ENCODE peak calls at places on chromosomes 3 and 15, in nine cellular contexts. W is NCI-H1105; J is HTR-8/SVneo; S is EH; U is stimulated activated CD8-positive, alpha-beta memory T cell treated with anti-CD3 and anti-CD28 coated beads, Interleukin-2, amount 100 ng/mL, for 1 hour; Q is T1000; X is T-helper 2 cell; B is T-cell; D is renal cortical epithelial cell. C is an unnamed sample.

GRCh38 chr15:90307661-90308060 is 42.2 kb downstream of the NGRN start:
- DNase-seq in J (no peak), B (no peak), U (no peak), D (no peak), Q (no peak), X (no peak), S (no peak), W (no peak), C (no peak)

GRCh38 chr3:50494136-50494535 is 9.3 kb downstream of the CACNA2D2 start:
- DNase-seq in D (no peak), B (no peak), S (no peak), U (no peak), X (no peak), Q (no peak), W (no peak), J (no peak), C (no peak)

GRCh38 chr3:195583831-195584542 is at the start of gene APOD:
- DNase-seq in D (no peak), X (no peak), B (no peak), J (no peak), U (no peak), W (peak), S (peak), Q (no peak), C (no peak)

GRCh38 chr3:2172561-2173171 is 74.0 kb downstream of the CNTN4 start:
- DNase-seq in X (no peak), J (no peak), D (no peak), S (no peak), B (no peak), U (no peak), W (peak), Q (no peak), C (no peak)

GRCh38 chr3:86967062-86967461 is 23.9 kb downstream of the VGLL3 start:
- DNase-seq in U (no peak), Q (no peak), S (peak), J (no peak), B (no peak), D (no peak), X (no peak), W (no peak), C (no peak)

GRCh38 chr15:38886315-38887163 is 321.9 kb upstream of the RASGRP1 start:
- DNase-seq in X (no peak), U (no peak), B (no peak), W (no peak), D (peak), J (no peak), Q (no peak), S (peak), C (no peak)

GRCh38 chr3:195081242-195081963 is 189.6 kb downstream of the XXYLT1 start:
- DNase-seq in U (no peak), Q (no peak), J (no peak), D (no peak), W (peak), S (no peak), X (no peak), B (no peak), C (no peak)

GRCh38 chr3:185677146-185677829 is 91.2 kb downstream of the SENP2 start:
- DNase-seq in B (no peak), U (no peak), Q (no peak), W (peak), D (peak), X (no peak), S (peak), J (peak), C (no peak)

GRCh38 chr3:72049300-72049699 is 264.4 kb upstream of the PROK2 start:
- DNase-seq in D (no peak), S (no peak), W (no peak), B (no peak), X (no peak), J (no peak), Q (no peak), U (no peak), C (no peak)

GRCh38 chr3:105555206-105555605 is 188.5 kb downstream of the ALCAM start:
- DNase-seq in B (no peak), U (no peak), S (peak), J (no peak), X (no peak), W (no peak), D (no peak), Q (no peak), C (no peak)

GRCh38 chr3:190192087-190192486 is 71.4 kb upstream of the P3H2 start:
- DNase-seq in U (no peak), W (no peak), B (no peak), J (no peak), D (no peak), X (no peak), S (no peak), Q (no peak), C (no peak)

GRCh38 chr3:178603735-178604134 is 67.5 kb downstream of the KCNMB2 start:
- DNase-seq in W (no peak), S (no peak), B (no peak), J (no peak), X (no peak), Q (no peak), U (no peak), D (no peak), C (no peak)

GRCh38 chr3:37945803-37946530 is 44.6 kb upstream of the VILL start:
- DNase-seq in Q (peak), S (peak), U (no peak), W (no peak), X (no peak), D (peak), J (peak), B (no peak), C (no peak)

GRCh38 chr3:72547183-72547582 is 301.1 kb downstream of the SHQ1 start:
- DNase-seq in S (no peak), Q (no peak), B (no peak), U (no peak), J (no peak), W (no peak), D (no peak), X (no peak), C (no peak)

GRCh38 chr15:82810061-82810862 is 834 bp downstream of the WHAMM start:
- DNase-seq in D (peak), S (peak), B (peak), W (no peak), U (peak), Q (no peak), X (peak), J (no peak), C (no peak)

GRCh38 chr3:127484601-127485388 is 105.7 kb downstream of the TPRA1 start:
- DNase-seq in J (no peak), Q (no peak), U (no peak), X (no peak), B (no peak), W (no peak), D (no peak), S (peak), C (no peak)

GRCh38 chr3:189142527-189142926 is 29.2 kb upstream of the TPRG1 start:
- DNase-seq in J (no peak), D (no peak), S (no peak), U (no peak), W (no peak), X (peak), Q (no peak), B (no peak), C (no peak)

GRCh38 chr3:97821413-97821809 is 400 bp upstream of the CRYBG3 start:
- DNase-seq in J (peak), S (no peak), Q (no peak), D (peak), W (no peak), B (peak), U (peak), X (no peak), C (peak)

GRCh38 chr3:47315069-47315647 is 32.4 kb downstream of the KLHL18 start:
- DNase-seq in B (no peak), S (peak), Q (no peak), X (no peak), J (no peak), D (no peak), W (no peak), U (no peak), C (no peak)

GRCh38 chr3:66816110-66816761 is 181.9 kb upstream of the KBTBD8 start:
- DNase-seq in D (peak), S (peak), B (no peak), X (peak), U (no peak), W (peak), J (peak), Q (no peak), C (no peak)

GRCh38 chr15:52256366-52256765 is 39.2 kb downstream of the MYO5C start:
- DNase-seq in S (peak), U (peak), W (peak), X (peak), Q (peak), J (peak), D (peak), B (peak), C (peak)

GRCh38 chr3:99681976-99682375 is 43.6 kb downstream of the COL8A1 start:
- DNase-seq in J (no peak), X (no peak), W (no peak), S (no peak), U (no peak), D (no peak), B (no peak), Q (no peak), C (no peak)

GRCh38 chr3:124467980-124468902 is 262.0 kb upstream of the UMPS start:
- DNase-seq in U (no peak), W (peak), B (no peak), D (peak), Q (no peak), J (peak), X (no peak), S (peak), C (no peak)

GRCh38 chr3:52339612-52340011 is 23.5 kb downstream of the DNAH1 start:
- DNase-seq in U (no peak), J (peak), S (peak), D (peak), W (peak), B (no peak), Q (no peak), X (peak), C (no peak)

GRCh38 chr3:14429237-14429636 is 26.8 kb downstream of the SLC6A6 start:
- DNase-seq in D (no peak), J (no peak), W (no peak), Q (no peak), X (no peak), S (no peak), U (no peak), B (no peak), C (no peak)

C was measured in activated T-helper 1 cell treated with anti-CD3 and anti-CD28 coated beads, Interleukin-2, amount 50 U/mL, for 16 hours.